ENCODE peak calls at places on chromosome 9, in nine cellular contexts. One of them, this sample, is unnamed.

GRCh38 chr9:77793909-77794308 is 145.8 kb upstream of the GNA14 start:
- DNase-seq in heart right ventricle: no peak
- DNase-seq in lower lobe of right lung: no peak
- DNase-seq in ovary: no peak
- DNase-seq in nephron progenitor cell: no peak
- DNase-seq in cardiac muscle cell: no peak
- DNase-seq in AG10803: peak
- DNase-seq in epithelial cell of esophagus: peak
- DNase-seq in type B pancreatic cell: no peak
- DNase-seq in this sample: no peak

GRCh38 chr9:128629852-128630545 is 26.6 kb downstream of the DYNC2I2 start:
- DNase-seq in cardiac muscle cell: no peak
- DNase-seq in heart right ventricle: no peak
- DNase-seq in nephron progenitor cell: no peak
- DNase-seq in type B pancreatic cell: no peak
- DNase-seq in epithelial cell of esophagus: no peak
- DNase-seq in lower lobe of right lung: peak
- DNase-seq in ovary: no peak
- DNase-seq in AG10803: no peak
- DNase-seq in this sample: peak

GRCh38 chr9:89278997-89279739 is 31.8 kb upstream of the CKS2 start:
- DNase-seq in nephron progenitor cell: peak
- DNase-seq in ovary: no peak
- DNase-seq in lower lobe of right lung: no peak
- DNase-seq in cardiac muscle cell: peak
- DNase-seq in heart right ventricle: peak
- DNase-seq in type B pancreatic cell: no peak
- DNase-seq in epithelial cell of esophagus: peak
- DNase-seq in AG10803: peak
- DNase-seq in this sample: no peak

GRCh38 chr9:18678846-18679245 is 204.9 kb downstream of the ADAMTSL1 start:
- DNase-seq in type B pancreatic cell: no peak
- DNase-seq in ovary: no peak
- DNase-seq in AG10803: no peak
- DNase-seq in lower lobe of right lung: no peak
- DNase-seq in epithelial cell of esophagus: no peak
- DNase-seq in heart right ventricle: peak
- DNase-seq in nephron progenitor cell: no peak
- DNase-seq in cardiac muscle cell: no peak
- DNase-seq in this sample: no peak

GRCh38 chr9:5714501-5715401 is 85.8 kb downstream of the RIC1 start:
- DNase-seq in type B pancreatic cell: no peak
- DNase-seq in ovary: no peak
- DNase-seq in cardiac muscle cell: peak
- DNase-seq in heart right ventricle: no peak
- DNase-seq in AG10803: peak
- DNase-seq in lower lobe of right lung: no peak
- DNase-seq in epithelial cell of esophagus: peak
- DNase-seq in nephron progenitor cell: no peak
- DNase-seq in this sample: no peak

GRCh38 chr9:131706608-131706970 is 33.3 kb downstream of the RAPGEF1 start:
- DNase-seq in lower lobe of right lung: no peak
- DNase-seq in ovary: no peak
- DNase-seq in type B pancreatic cell: no peak
- DNase-seq in cardiac muscle cell: no peak
- DNase-seq in AG10803: no peak
- DNase-seq in nephron progenitor cell: no peak
- DNase-seq in epithelial cell of esophagus: no peak
- DNase-seq in heart right ventricle: no peak
- DNase-seq in this sample: no peak

GRCh38 chr9:117425562-117425961 is 10.7 kb upstream of the ASTN2 start:
- DNase-seq in epithelial cell of esophagus: no peak
- DNase-seq in heart right ventricle: no peak
- DNase-seq in nephron progenitor cell: no peak
- DNase-seq in cardiac muscle cell: no peak
- DNase-seq in lower lobe of right lung: no peak
- DNase-seq in type B pancreatic cell: no peak
- DNase-seq in ovary: no peak
- DNase-seq in AG10803: no peak
- DNase-seq in this sample: no peak

GRCh38 chr9:130128251-130128650 is 44.0 kb upstream of the NCS1 start:
- DNase-seq in epithelial cell of esophagus: no peak
- DNase-seq in ovary: no peak
- DNase-seq in cardiac muscle cell: no peak
- DNase-seq in nephron progenitor cell: no peak
- DNase-seq in type B pancreatic cell: no peak
- DNase-seq in lower lobe of right lung: peak
- DNase-seq in heart right ventricle: no peak
- DNase-seq in AG10803: no peak
- DNase-seq in this sample: no peak

GRCh38 chr9:72129271-72130156 is 19.7 kb upstream of the GDA start:
- DNase-seq in cardiac muscle cell: no peak
- DNase-seq in ovary: no peak
- DNase-seq in epithelial cell of esophagus: no peak
- DNase-seq in type B pancreatic cell: no peak
- DNase-seq in nephron progenitor cell: no peak
- DNase-seq in heart right ventricle: no peak
- DNase-seq in lower lobe of right lung: no peak
- DNase-seq in AG10803: no peak
- DNase-seq in this sample: no peak

GRCh38 chr9:83245979-83246659 is 183.2 kb upstream of the RASEF start:
- DNase-seq in heart right ventricle: no peak
- DNase-seq in ovary: no peak
- DNase-seq in nephron progenitor cell: no peak
- DNase-seq in cardiac muscle cell: peak
- DNase-seq in epithelial cell of esophagus: no peak
- DNase-seq in type B pancreatic cell: no peak
- DNase-seq in lower lobe of right lung: no peak
- DNase-seq in AG10803: no peak
- DNase-seq in this sample: no peak

GRCh38 chr9:81570083-81570482 is 119.3 kb downstream of the TLE1 start:
- DNase-seq in ovary: no peak
- DNase-seq in lower lobe of right lung: no peak
- DNase-seq in type B pancreatic cell: no peak
- DNase-seq in cardiac muscle cell: no peak
- DNase-seq in nephron progenitor cell: no peak
- DNase-seq in heart right ventricle: no peak
- DNase-seq in AG10803: no peak
- DNase-seq in epithelial cell of esophagus: no peak
- DNase-seq in this sample: no peak

GRCh38 chr9:132898043-132898442 is 19.3 kb downstream of the SPACA9 start:
- DNase-seq in type B pancreatic cell: no peak
- DNase-seq in epithelial cell of esophagus: no peak
- DNase-seq in lower lobe of right lung: no peak
- DNase-seq in cardiac muscle cell: no peak
- DNase-seq in AG10803: no peak
- DNase-seq in nephron progenitor cell: no peak
- DNase-seq in ovary: no peak
- DNase-seq in heart right ventricle: no peak
- DNase-seq in this sample: no peak

GRCh38 chr9:71929791-71930440 is 18.5 kb downstream of the C9orf85 start:
- DNase-seq in cardiac muscle cell: no peak
- DNase-seq in AG10803: peak
- DNase-seq in type B pancreatic cell: no peak
- DNase-seq in nephron progenitor cell: no peak
- DNase-seq in epithelial cell of esophagus: no peak
- DNase-seq in lower lobe of right lung: no peak
- DNase-seq in heart right ventricle: no peak
- DNase-seq in ovary: no peak
- DNase-seq in this sample: no peak

GRCh38 chr9:68530618-68531017 is 10.1 kb downstream of the TMEM252 start:
- DNase-seq in epithelial cell of esophagus: no peak
- DNase-seq in ovary: peak
- DNase-seq in lower lobe of right lung: peak
- DNase-seq in cardiac muscle cell: peak
- DNase-seq in AG10803: no peak
- DNase-seq in type B pancreatic cell: no peak
- DNase-seq in nephron progenitor cell: peak
- DNase-seq in heart right ventricle: peak
- DNase-seq in this sample: no peak
- TF ChIP-seq CTCF in epithelial cell of esophagus: no peak
- TF ChIP-seq CTCF in ovary: no peak
- TF ChIP-seq CTCF in lower lobe of right lung: no peak
- TF ChIP-seq CTCF in cardiac muscle cell: no peak
- TF ChIP-seq CTCF in AG10803: no peak
- TF ChIP-seq CTCF in type B pancreatic cell: peak
- TF ChIP-seq CTCF in nephron progenitor cell: peak
- TF ChIP-seq CTCF in heart right ventricle: peak
- TF ChIP-seq CTCF in this sample: no peak

DNA sequence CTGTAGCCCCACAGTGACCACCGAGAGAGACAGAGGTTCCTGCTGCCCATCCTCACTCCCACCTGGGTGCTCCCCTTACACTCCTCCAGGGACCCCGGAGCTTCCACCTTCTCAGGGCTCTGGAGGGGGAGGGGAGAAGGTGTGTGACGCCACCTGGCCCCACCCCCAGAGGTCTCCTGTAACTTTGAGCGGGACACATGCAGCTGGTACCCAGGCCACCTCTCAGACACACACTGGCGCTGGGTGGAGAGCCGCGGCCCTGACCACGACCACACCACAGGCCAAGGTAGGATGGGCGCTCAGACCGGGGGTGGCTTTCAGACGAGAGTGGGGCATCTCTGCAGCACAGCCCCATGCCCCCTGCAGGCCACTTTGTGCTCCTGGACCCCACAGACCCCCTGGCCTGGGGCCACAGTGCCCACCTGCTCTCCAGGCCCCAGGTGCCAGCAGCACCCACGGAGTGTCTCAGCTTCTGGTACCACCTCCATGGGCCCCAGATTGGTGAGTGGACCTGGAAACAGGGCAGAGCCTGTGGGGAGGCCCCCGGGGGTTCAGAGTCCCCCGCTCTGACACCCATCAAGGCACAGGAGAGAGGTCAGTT is 4.5 kb downstream of the MAMDC4 start:
- DNase-seq in cardiac muscle cell: no peak
- DNase-seq in epithelial cell of esophagus: no peak
- DNase-seq in ovary: no peak
- DNase-seq in lower lobe of right lung: no peak
- DNase-seq in heart right ventricle: no peak
- DNase-seq in type B pancreatic cell: no peak
- DNase-seq in AG10803: no peak
- DNase-seq in nephron progenitor cell: no peak
- DNase-seq in this sample: no peak
- TF ChIP-seq CTCF in cardiac muscle cell: no peak
- TF ChIP-seq CTCF in epithelial cell of esophagus: no peak
- TF ChIP-seq CTCF in ovary: no peak
- TF ChIP-seq CTCF in lower lobe of right lung: no peak
- TF ChIP-seq CTCF in heart right ventricle: no peak
- TF ChIP-seq CTCF in type B pancreatic cell: no peak
- TF ChIP-seq CTCF in AG10803: no peak
- TF ChIP-seq CTCF in nephron progenitor cell: no peak
- TF ChIP-seq CTCF in this sample: peak

GRCh38 chr9:7481570-7481969 is 318.0 kb downstream of the DMAC1 start:
- DNase-seq in AG10803: no peak
- DNase-seq in nephron progenitor cell: no peak
- DNase-seq in ovary: no peak
- DNase-seq in cardiac muscle cell: no peak
- DNase-seq in heart right ventricle: no peak
- DNase-seq in lower lobe of right lung: no peak
- DNase-seq in epithelial cell of esophagus: no peak
- DNase-seq in type B pancreatic cell: no peak
- DNase-seq in this sample: no peak

GRCh38 chr9:7479300-7479699 is 320.3 kb downstream of the DMAC1 start:
- DNase-seq in nephron progenitor cell: no peak
- DNase-seq in type B pancreatic cell: no peak
- DNase-seq in epithelial cell of esophagus: peak
- DNase-seq in cardiac muscle cell: no peak
- DNase-seq in heart right ventricle: no peak
- DNase-seq in AG10803: no peak
- DNase-seq in ovary: no peak
- DNase-seq in lower lobe of right lung: no peak
- DNase-seq in this sample: no peak
- TF ChIP-seq CTCF in nephron progenitor cell: no peak
- TF ChIP-seq CTCF in type B pancreatic cell: no peak
- TF ChIP-seq CTCF in epithelial cell of esophagus: no peak
- TF ChIP-seq CTCF in cardiac muscle cell: peak
- TF ChIP-seq CTCF in heart right ventricle: no peak
- TF ChIP-seq CTCF in AG10803: peak
- TF ChIP-seq CTCF in ovary: no peak
- TF ChIP-seq CTCF in lower lobe of right lung: no peak
- TF ChIP-seq CTCF in this sample: peak

DNA sequence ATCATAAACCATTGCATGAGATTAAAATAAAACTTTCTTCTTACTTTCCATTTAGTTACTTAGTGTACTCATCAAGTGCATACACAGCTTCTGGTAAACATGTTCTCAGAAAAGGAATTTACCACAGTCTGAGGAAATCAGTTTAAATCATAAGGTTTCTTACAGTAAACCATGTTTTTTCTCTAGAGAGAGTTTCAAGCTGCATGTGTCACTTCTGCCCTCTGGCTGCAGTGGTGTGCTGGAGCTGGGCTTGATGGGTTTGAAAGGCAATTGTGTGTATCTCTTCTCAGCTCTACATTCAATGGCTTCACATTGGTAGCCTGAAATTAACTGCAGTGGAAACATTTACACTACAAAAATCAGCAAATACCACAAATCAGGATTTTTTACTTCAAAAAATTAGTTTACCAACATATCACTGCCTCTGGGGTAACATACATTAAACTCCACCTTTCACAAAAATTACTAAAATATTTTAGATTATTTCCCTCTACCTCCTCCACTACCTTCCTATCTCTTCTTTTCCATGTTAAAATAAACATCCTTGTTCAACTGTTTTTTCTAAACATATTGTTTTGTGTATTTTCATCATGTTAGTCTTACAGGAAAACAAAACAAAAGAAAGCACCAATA is 414.3 kb downstream of the ANXA1 start:
- DNase-seq in epithelial cell of esophagus: peak
- DNase-seq in AG10803: peak
- DNase-seq in type B pancreatic cell: no peak
- DNase-seq in nephron progenitor cell: peak
- DNase-seq in lower lobe of right lung: no peak
- DNase-seq in heart right ventricle: no peak
- DNase-seq in cardiac muscle cell: peak
- DNase-seq in ovary: no peak
- DNase-seq in this sample: no peak
- TF ChIP-seq CTCF in epithelial cell of esophagus: peak
- TF ChIP-seq CTCF in AG10803: peak
- TF ChIP-seq CTCF in type B pancreatic cell: peak
- TF ChIP-seq CTCF in nephron progenitor cell: peak
- TF ChIP-seq CTCF in lower lobe of right lung: peak
- TF ChIP-seq CTCF in heart right ventricle: peak
- TF ChIP-seq CTCF in cardiac muscle cell: peak
- TF ChIP-seq CTCF in ovary: no peak
- TF ChIP-seq CTCF in this sample: peak

GRCh38 chr9:100228352-100228869 is 124.3 kb downstream of the TEX10 start:
- DNase-seq in type B pancreatic cell: no peak
- DNase-seq in AG10803: no peak
- DNase-seq in lower lobe of right lung: no peak
- DNase-seq in heart right ventricle: no peak
- DNase-seq in epithelial cell of esophagus: no peak
- DNase-seq in ovary: no peak
- DNase-seq in nephron progenitor cell: no peak
- DNase-seq in cardiac muscle cell: no peak
- DNase-seq in this sample: no peak
- TF ChIP-seq CTCF in type B pancreatic cell: no peak
- TF ChIP-seq CTCF in AG10803: no peak
- TF ChIP-seq CTCF in lower lobe of right lung: no peak
- TF ChIP-seq CTCF in heart right ventricle: no peak
- TF ChIP-seq CTCF in epithelial cell of esophagus: no peak
- TF ChIP-seq CTCF in ovary: no peak
- TF ChIP-seq CTCF in nephron progenitor cell: no peak
- TF ChIP-seq CTCF in cardiac muscle cell: no peak
- TF ChIP-seq CTCF in this sample: no peak

GRCh38 chr9:93865716-93866115 is 89.4 kb downstream of the BARX1 start:
- DNase-seq in nephron progenitor cell: no peak
- DNase-seq in AG10803: no peak
- DNase-seq in epithelial cell of esophagus: no peak
- DNase-seq in heart right ventricle: no peak
- DNase-seq in lower lobe of right lung: no peak
- DNase-seq in type B pancreatic cell: no peak
- DNase-seq in cardiac muscle cell: no peak
- DNase-seq in ovary: no peak
- DNase-seq in this sample: no peak
- TF ChIP-seq CTCF in nephron progenitor cell: no peak
- TF ChIP-seq CTCF in AG10803: no peak
- TF ChIP-seq CTCF in epithelial cell of esophagus: no peak
- TF ChIP-seq CTCF in heart right ventricle: no peak
- TF ChIP-seq CTCF in lower lobe of right lung: no peak
- TF ChIP-seq CTCF in type B pancreatic cell: no peak
- TF ChIP-seq CTCF in cardiac muscle cell: no peak
- TF ChIP-seq CTCF in ovary: no peak
- TF ChIP-seq CTCF in this sample: no peak

This sample was measured in chondrocyte.